ENCODE peak calls at places on chromosome 14, in nine cellular contexts. One of them, this sample, is unnamed.

GRCh38 chr14:95502381-95502950 is 14.0 kb downstream of the SYNE3 start:
- DNase-seq in left ventricle myocardium inferior: no peak
- DNase-seq in MM.1S: peak; percentile 25
- DNase-seq in astrocyte: no peak
- DNase-seq in transverse colon: no peak
- DNase-seq in coronary artery: no peak
- DNase-seq in fibroblast of lung: no peak
- DNase-seq in pancreas: no peak
- DNase-seq in body of pancreas: no peak
- DNase-seq in this sample: no peak

GRCh38 chr14:74508292-74508731 is 14.7 kb downstream of the ISCA2 start:
- DNase-seq in left ventricle myocardium inferior: no peak
- DNase-seq in MM.1S: no peak
- DNase-seq in astrocyte: no peak
- DNase-seq in transverse colon: no peak
- DNase-seq in coronary artery: peak; percentile 65
- DNase-seq in fibroblast of lung: no peak
- DNase-seq in pancreas: no peak
- DNase-seq in body of pancreas: no peak
- DNase-seq in this sample: no peak

GRCh38 chr14:64095620-64096019 is 198.6 kb downstream of the ESR2 start:
- DNase-seq in left ventricle myocardium inferior: no peak
- DNase-seq in MM.1S: no peak
- DNase-seq in astrocyte: peak; percentile 61
- DNase-seq in transverse colon: no peak
- DNase-seq in coronary artery: no peak
- DNase-seq in fibroblast of lung: peak; percentile 67
- DNase-seq in pancreas: no peak
- DNase-seq in body of pancreas: no peak
- DNase-seq in this sample: no peak

GRCh38 chr14:103207404-103208072 is 84.3 kb downstream of the TNFAIP2 start:
- DNase-seq in left ventricle myocardium inferior: peak; percentile 49
- DNase-seq in MM.1S: no peak
- DNase-seq in astrocyte: peak; percentile 8
- DNase-seq in transverse colon: no peak
- DNase-seq in coronary artery: no peak
- DNase-seq in fibroblast of lung: peak; percentile 29
- DNase-seq in pancreas: peak; percentile 72
- DNase-seq in body of pancreas: peak; percentile 26
- DNase-seq in this sample: no peak

GRCh38 chr14:51880810-51881580 is 20.6 kb downstream of the GNG2 start:
- DNase-seq in left ventricle myocardium inferior: no peak
- DNase-seq in MM.1S: no peak
- DNase-seq in astrocyte: peak; percentile 65
- DNase-seq in transverse colon: no peak
- DNase-seq in coronary artery: no peak
- DNase-seq in fibroblast of lung: peak; percentile 71
- DNase-seq in pancreas: no peak
- DNase-seq in body of pancreas: no peak
- DNase-seq in this sample: no peak

GRCh38 chr14:36096090-36096489 is 80.4 kb downstream of the PTCSC3 start:
- DNase-seq in left ventricle myocardium inferior: no peak
- DNase-seq in MM.1S: no peak
- DNase-seq in astrocyte: peak; percentile 57
- DNase-seq in transverse colon: no peak
- DNase-seq in coronary artery: no peak
- DNase-seq in fibroblast of lung: peak; percentile 59
- DNase-seq in pancreas: no peak
- DNase-seq in body of pancreas: no peak
- DNase-seq in this sample: peak; percentile 52

GRCh38 chr14:81206115-81206514 is 14.6 kb downstream of the GTF2A1 start:
- DNase-seq in left ventricle myocardium inferior: no peak
- DNase-seq in MM.1S: no peak
- DNase-seq in astrocyte: no peak
- DNase-seq in transverse colon: no peak
- DNase-seq in coronary artery: no peak
- DNase-seq in fibroblast of lung: no peak
- DNase-seq in pancreas: no peak
- DNase-seq in body of pancreas: no peak
- DNase-seq in this sample: no peak

GRCh38 chr14:49052516-49052915 is 533.7 kb downstream of the RPS29 start:
- DNase-seq in left ventricle myocardium inferior: no peak
- DNase-seq in MM.1S: no peak
- DNase-seq in astrocyte: peak; percentile 63
- DNase-seq in transverse colon: no peak
- DNase-seq in coronary artery: no peak
- DNase-seq in fibroblast of lung: peak; percentile 69
- DNase-seq in pancreas: no peak
- DNase-seq in body of pancreas: no peak
- DNase-seq in this sample: no peak

GRCh38 chr14:104895786-104896642 is 28.7 kb upstream of the PLD4 start:
- DNase-seq in left ventricle myocardium inferior: peak; percentile 14
- DNase-seq in MM.1S: no peak
- DNase-seq in astrocyte: no peak
- DNase-seq in transverse colon: peak; percentile 11
- DNase-seq in coronary artery: peak; percentile 71
- DNase-seq in fibroblast of lung: no peak
- DNase-seq in pancreas: peak; percentile 89
- DNase-seq in body of pancreas: peak; percentile 93
- DNase-seq in this sample: no peak

GRCh38 chr14:93742761-93743160 is 45.5 kb downstream of the PRIMA1 start:
- DNase-seq in left ventricle myocardium inferior: peak; percentile 48
- DNase-seq in MM.1S: no peak
- DNase-seq in astrocyte: no peak
- DNase-seq in transverse colon: no peak
- DNase-seq in coronary artery: no peak
- DNase-seq in fibroblast of lung: no peak
- DNase-seq in pancreas: no peak
- DNase-seq in body of pancreas: no peak
- DNase-seq in this sample: no peak

DNA sequence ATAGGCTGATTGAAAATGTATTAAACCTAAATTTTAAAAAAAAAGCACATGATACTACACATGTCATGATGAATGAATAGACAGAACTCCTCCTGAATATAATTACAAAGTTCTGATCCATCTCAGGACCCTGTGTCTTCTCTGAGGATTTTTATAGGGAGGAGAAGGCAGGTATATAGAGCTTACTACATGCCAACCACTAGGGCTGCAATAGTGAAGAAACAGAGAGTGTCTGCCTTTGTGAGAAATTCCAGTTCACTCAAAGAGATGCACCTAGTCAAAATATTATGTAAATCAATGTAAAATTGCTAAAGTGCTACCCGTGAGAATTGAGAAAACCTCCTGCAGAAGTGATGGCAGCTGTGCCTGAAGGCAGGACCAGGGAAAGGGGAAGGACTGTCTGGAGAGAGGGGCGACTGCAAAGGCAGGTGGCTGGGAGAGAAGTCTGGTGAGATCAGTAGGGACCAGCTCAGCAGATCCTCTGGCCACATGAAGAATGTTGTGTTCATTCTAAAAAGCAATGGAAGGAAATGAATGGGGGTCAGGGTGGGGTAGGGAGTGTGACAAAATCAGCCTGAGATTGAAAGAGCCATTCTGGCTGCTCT is 15.1 kb downstream of the ABHD4 start:
- DNase-seq in left ventricle myocardium inferior: no peak
- DNase-seq in MM.1S: peak; percentile 26
- DNase-seq in astrocyte: no peak
- DNase-seq in transverse colon: no peak
- DNase-seq in coronary artery: no peak
- DNase-seq in fibroblast of lung: peak; percentile 20
- DNase-seq in pancreas: no peak
- DNase-seq in body of pancreas: no peak
- DNase-seq in this sample: no peak
- TF ChIP-seq CTCF in left ventricle myocardium inferior: no peak
- TF ChIP-seq CTCF in MM.1S: peak; percentile 15
- TF ChIP-seq CTCF in astrocyte: peak; percentile 31
- TF ChIP-seq CTCF in transverse colon: no peak
- TF ChIP-seq CTCF in coronary artery: no peak
- TF ChIP-seq CTCF in fibroblast of lung: peak; percentile 22
- TF ChIP-seq CTCF in pancreas: no peak
- TF ChIP-seq CTCF in body of pancreas: no peak
- TF ChIP-seq CTCF in this sample: no peak

GRCh38 chr14:22509751-22510300 is 79.2 kb downstream of the DAD1 start:
- DNase-seq in left ventricle myocardium inferior: no peak
- DNase-seq in MM.1S: no peak
- DNase-seq in astrocyte: no peak
- DNase-seq in transverse colon: no peak
- DNase-seq in coronary artery: no peak
- DNase-seq in fibroblast of lung: no peak
- DNase-seq in pancreas: no peak
- DNase-seq in body of pancreas: no peak
- DNase-seq in this sample: no peak

GRCh38 chr14:22506778-22507351 is 82.2 kb downstream of the DAD1 start:
- DNase-seq in left ventricle myocardium inferior: no peak
- DNase-seq in MM.1S: no peak
- DNase-seq in astrocyte: no peak
- DNase-seq in transverse colon: no peak
- DNase-seq in coronary artery: no peak
- DNase-seq in fibroblast of lung: peak; percentile 14
- DNase-seq in pancreas: no peak
- DNase-seq in body of pancreas: no peak
- DNase-seq in this sample: no peak

GRCh38 chr14:22508662-22509035 is 80.4 kb downstream of the DAD1 start:
- DNase-seq in left ventricle myocardium inferior: no peak
- DNase-seq in MM.1S: no peak
- DNase-seq in astrocyte: no peak
- DNase-seq in transverse colon: no peak
- DNase-seq in coronary artery: no peak
- DNase-seq in fibroblast of lung: no peak
- DNase-seq in pancreas: no peak
- DNase-seq in body of pancreas: no peak
- DNase-seq in this sample: no peak

GRCh38 chr14:22509036-22509709 is 79.9 kb downstream of the DAD1 start:
- DNase-seq in left ventricle myocardium inferior: no peak
- DNase-seq in MM.1S: no peak
- DNase-seq in astrocyte: no peak
- DNase-seq in transverse colon: no peak
- DNase-seq in coronary artery: no peak
- DNase-seq in fibroblast of lung: no peak
- DNase-seq in pancreas: no peak
- DNase-seq in body of pancreas: no peak
- DNase-seq in this sample: no peak

DNA sequence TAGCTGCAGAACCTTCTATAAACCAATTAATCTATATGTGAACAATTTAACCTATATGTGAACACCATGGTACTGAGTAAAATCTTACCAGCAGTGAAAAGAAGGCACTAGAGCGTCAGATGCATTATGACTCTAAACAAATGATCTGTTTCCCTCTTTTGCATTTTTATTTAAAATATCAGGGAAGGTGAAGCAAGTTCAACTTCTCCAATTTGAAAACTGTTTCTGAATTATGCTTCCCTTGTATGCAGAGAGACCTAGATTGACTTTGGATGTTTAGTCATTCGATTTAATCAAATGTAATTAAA is 80.9 kb downstream of the DAD1 start:
- DNase-seq in left ventricle myocardium inferior: no peak
- DNase-seq in MM.1S: no peak
- DNase-seq in astrocyte: no peak
- DNase-seq in transverse colon: no peak
- DNase-seq in coronary artery: no peak
- DNase-seq in fibroblast of lung: no peak
- DNase-seq in pancreas: no peak
- DNase-seq in body of pancreas: no peak
- DNase-seq in this sample: no peak
- H3K27ac ChIP-seq in left ventricle myocardium inferior: no peak overlapping the region
- H3K27ac ChIP-seq in MM.1S: no peak overlapping the region
- H3K27ac ChIP-seq in astrocyte: no peak overlapping the region
- H3K27ac ChIP-seq in transverse colon: no peak overlapping the region
- H3K27ac ChIP-seq in coronary artery: no peak overlapping the region
- H3K27ac ChIP-seq in fibroblast of lung: no peak overlapping the region
- H3K27ac ChIP-seq in pancreas: no peak overlapping the region
- H3K27ac ChIP-seq in body of pancreas: no peak overlapping the region
- H3K27ac ChIP-seq in this sample: no peak overlapping the region

GRCh38 chr14:90239139-90239538 is 17.2 kb upstream of the PSMC1 start:
- DNase-seq in left ventricle myocardium inferior: no peak
- DNase-seq in MM.1S: no peak
- DNase-seq in astrocyte: peak; percentile 2
- DNase-seq in transverse colon: no peak
- DNase-seq in coronary artery: no peak
- DNase-seq in fibroblast of lung: peak; percentile 12
- DNase-seq in pancreas: no peak
- DNase-seq in body of pancreas: no peak
- DNase-seq in this sample: no peak

DNA sequence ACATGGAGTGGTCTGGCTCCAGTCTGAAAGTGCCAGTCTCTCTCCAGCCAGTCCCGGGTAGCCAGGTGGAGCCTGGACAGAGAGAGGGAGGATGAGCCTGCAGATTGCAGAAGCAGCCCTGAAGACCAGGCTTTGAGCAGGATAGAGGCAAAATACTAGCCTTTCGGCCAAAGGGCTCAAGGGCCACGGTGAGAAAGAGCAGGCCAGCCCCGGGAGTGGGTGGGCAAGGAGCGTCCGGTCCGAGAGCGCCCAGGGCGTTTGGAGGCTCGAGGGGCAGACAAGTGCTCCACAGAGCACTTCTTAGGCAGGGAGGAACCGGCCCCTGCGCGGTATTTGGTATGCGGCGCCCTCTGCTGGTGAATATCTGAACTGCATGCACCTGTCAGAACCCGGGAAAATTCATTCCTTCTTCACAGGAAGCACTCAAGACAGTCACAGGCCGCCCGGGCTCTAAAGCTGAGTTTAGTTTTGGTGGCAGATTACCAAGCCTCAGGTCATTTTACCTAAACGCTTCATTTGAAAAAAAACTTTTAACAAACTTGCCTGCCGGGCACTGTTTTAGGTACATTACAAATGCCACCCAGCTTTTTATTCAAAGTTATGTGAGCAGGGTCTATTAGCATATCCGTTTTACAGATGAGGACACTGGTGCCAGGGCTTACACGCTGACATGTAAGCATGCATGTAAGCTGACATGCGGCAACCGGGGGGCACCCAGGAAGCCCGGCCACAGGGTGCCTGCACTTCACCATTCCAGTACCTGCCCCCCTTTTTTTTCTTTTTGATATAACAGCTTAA is 21.0 kb upstream of the PSMC1 start:
- DNase-seq in left ventricle myocardium inferior: peak; percentile 51
- DNase-seq in MM.1S: peak; percentile 46
- DNase-seq in astrocyte: peak; percentile 14
- DNase-seq in transverse colon: peak; percentile 70
- DNase-seq in coronary artery: no peak
- DNase-seq in fibroblast of lung: peak; percentile 42
- DNase-seq in pancreas: peak; percentile 86
- DNase-seq in body of pancreas: peak; percentile 45
- DNase-seq in this sample: peak; percentile 74
- TF ChIP-seq CTCF in left ventricle myocardium inferior: peak; percentile 92
- TF ChIP-seq CTCF in MM.1S: peak; percentile 64
- TF ChIP-seq CTCF in astrocyte: peak; percentile 75
- TF ChIP-seq CTCF in transverse colon: peak; percentile 89
- TF ChIP-seq CTCF in coronary artery: peak; percentile 48
- TF ChIP-seq CTCF in fibroblast of lung: peak; percentile 86
- TF ChIP-seq CTCF in pancreas: peak; percentile 88
- TF ChIP-seq CTCF in body of pancreas: peak; percentile 78
- TF ChIP-seq CTCF in this sample: peak; percentile 92

DNA sequence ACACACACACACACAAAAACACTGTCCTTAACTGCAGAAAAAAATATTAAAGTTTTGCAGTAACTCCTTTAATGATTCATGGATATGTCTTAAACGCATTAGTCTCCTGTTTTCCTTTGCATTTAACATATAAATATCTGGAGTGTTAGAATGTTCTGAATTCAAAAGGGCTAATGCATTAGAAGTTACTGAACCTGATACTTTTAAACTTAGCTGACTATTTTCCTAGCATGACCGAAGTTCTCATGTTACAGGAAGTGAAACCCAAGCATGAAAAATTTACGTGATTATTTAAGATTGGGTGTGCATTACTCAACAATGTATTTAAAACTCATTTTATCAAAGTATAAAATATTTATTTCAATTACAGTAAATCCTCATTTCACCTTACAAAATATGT is 791.2 kb downstream of the FLRT2 start:
- DNase-seq in left ventricle myocardium inferior: no peak
- DNase-seq in MM.1S: peak; percentile 49
- DNase-seq in astrocyte: no peak
- DNase-seq in transverse colon: no peak
- DNase-seq in coronary artery: no peak
- DNase-seq in fibroblast of lung: no peak
- DNase-seq in pancreas: no peak
- DNase-seq in body of pancreas: no peak
- DNase-seq in this sample: no peak
- H3K27ac ChIP-seq in left ventricle myocardium inferior: no peak overlapping the region
- H3K27ac ChIP-seq in MM.1S: peak overlapping the region; percentile 59
- H3K27ac ChIP-seq in astrocyte: no peak overlapping the region
- H3K27ac ChIP-seq in transverse colon: no peak overlapping the region
- H3K27ac ChIP-seq in coronary artery: no peak overlapping the region
- H3K27ac ChIP-seq in fibroblast of lung: no peak overlapping the region
- H3K27ac ChIP-seq in pancreas: no peak overlapping the region
- H3K27ac ChIP-seq in body of pancreas: no peak overlapping the region
- H3K27ac ChIP-seq in this sample: no peak overlapping the region

This sample was measured in RWPE1.